ENCODE peak calls at places on chromosomes 1 and 21, in five cellular contexts. I, E, P, O and R are unnamed samples.
A peak's percentile ranks its signal among the peaks of the same experiment; 100 is the strongest.

GRCh38 chr1:1264868-1265272 is 8.8 kb downstream of the UBE2J2 start:
- DNase-seq in I (no peak), E (peak; percentile 98), P (no peak), O (no peak), R (peak; percentile 98)

GRCh38 chr1:5424802-5425201 is 567.4 kb downstream of the NPHP4 start:
- DNase-seq in I (no peak), E (no peak), P (no peak), O (no peak), R (no peak)

GRCh38 chr21:44478124-44478800 is 23.0 kb downstream of the LRRC3 start:
- DNase-seq in I (no peak), E (no peak), P (no peak), O (no peak), R (no peak)

GRCh38 chr1:215567491-215568286 is 585 bp downstream of the KCTD3 start:
- DNase-seq in I (peak; percentile 72), E (peak; percentile 31), P (peak; percentile 37), O (peak; percentile 37), R (peak; percentile 54)

GRCh38 chr1:184970691-184971161 is 3.6 kb downstream of the NIBAN1 start:
- DNase-seq in I (no peak), E (no peak), P (no peak), O (no peak), R (peak; percentile 35)

GRCh38 chr1:26034504-26035202 is 11.3 kb downstream of the SLC30A2 start:
- DNase-seq in I (peak; percentile 22), E (no peak), P (no peak), O (peak; percentile 6), R (no peak)

GRCh38 chr1:155091071-155092051 is 12.7 kb downstream of the EFNA3 start:
- DNase-seq in I (peak; percentile 75), E (peak; percentile 48), P (peak; percentile 81), O (peak; percentile 81), R (peak; percentile 38)

GRCh38 chr1:154419620-154420020 is 14.5 kb downstream of the IL6R start:
- DNase-seq in I (peak; percentile 97), E (peak; percentile 86), P (peak; percentile 88), O (no peak), R (peak; percentile 97)

GRCh38 chr1:174786760-174787159 is 213.0 kb upstream of the CACYBP start:
- DNase-seq in I (no peak), E (no peak), P (no peak), O (no peak), R (no peak)

GRCh38 chr1:97904528-97904927 is 16.3 kb downstream of the DPYD start:
- DNase-seq in I (no peak), E (no peak), P (no peak), O (no peak), R (peak; percentile 68)

GRCh38 chr1:198064181-198064580 is 92.6 kb upstream of the NEK7 start:
- DNase-seq in I (no peak), E (no peak), P (no peak), O (no peak), R (peak; percentile 7)

GRCh38 chr1:150110066-150110465 is 39.6 kb upstream of the PLEKHO1 start:
- DNase-seq in I (no peak), E (no peak), P (no peak), O (no peak), R (no peak)

GRCh38 chr21:34083357-34083756 is 10.0 kb downstream of the MRPS6 start:
- DNase-seq in I (no peak), E (no peak), P (no peak), O (no peak), R (no peak)

GRCh38 chr1:164440222-164440621 is 118.8 kb upstream of the PBX1 start:
- DNase-seq in I (peak; percentile 14), E (peak; percentile 18), P (no peak), O (no peak), R (peak; percentile 51)

GRCh38 chr1:207998691-207999090 is 87.8 kb upstream of the CD34 start:
- DNase-seq in I (no peak), E (no peak), P (no peak), O (no peak), R (no peak)